ENCODE peak calls at places on chromosome 21, in eight cellular contexts. D, Z, E, N, Y, O, C and L are unnamed samples.

GRCh38 chr21:33948096-33948950 is 32.7 kb upstream of the ATP5PO start:
- DNase-seq in D (no peak), Z (peak), E (no peak), N (peak), Y (no peak), O (no peak), C (peak), L (peak)

GRCh38 chr21:45293726-45294401 is 6.2 kb upstream of the POFUT2 start:
- DNase-seq in D (no peak), Z (peak), E (no peak), N (no peak), Y (no peak), O (no peak), C (no peak), L (no peak)

GRCh38 chr21:33047231-33047630 is 21.5 kb downstream of the OLIG2 start:
- DNase-seq in D (peak), Z (no peak), E (no peak), N (no peak), Y (no peak), O (no peak), C (no peak), L (no peak)

GRCh38 chr21:17989780-17990179 is 170.6 kb upstream of the C21orf91 start:
- DNase-seq in D (no peak), Z (no peak), E (no peak), N (no peak), Y (no peak), O (no peak), C (no peak), L (no peak)

GRCh38 chr21:45617021-45617930 is 26.2 kb upstream of the PCBP3 start:
- DNase-seq in D (no peak), Z (no peak), E (no peak), N (no peak), Y (no peak), O (no peak), C (no peak), L (no peak)

GRCh38 chr21:31872452-31873274 is at the start of gene HUNK:
- DNase-seq in D (peak), Z (peak), E (peak), N (peak), Y (no peak), O (no peak), C (peak), L (no peak)

GRCh38 chr21:45471229-45472052 is 66.5 kb downstream of the COL18A1 start:
- DNase-seq in D (peak), Z (peak), E (no peak), N (no peak), Y (peak), O (no peak), C (peak), L (no peak)

GRCh38 chr21:46355161-46356004 is 31.4 kb downstream of the PCNT start:
- DNase-seq in D (no peak), Z (no peak), E (no peak), N (no peak), Y (no peak), O (no peak), C (no peak), L (peak)

GRCh38 chr21:44643911-44644310 is 2.3 kb upstream of the KRTAP10-11 start:
- DNase-seq in D (no peak), Z (no peak), E (no peak), N (no peak), Y (no peak), O (no peak), C (no peak), L (no peak)

GRCh38 chr21:33541105-33541711 is 709 bp downstream of the GART start:
- DNase-seq in D (no peak), Z (no peak), E (no peak), N (no peak), Y (no peak), O (no peak), C (no peak), L (no peak)

GRCh38 chr21:33317226-33317625 is 7.5 kb upstream of the IFNAR1 start:
- DNase-seq in D (no peak), Z (no peak), E (no peak), N (no peak), Y (no peak), O (no peak), C (no peak), L (no peak)

GRCh38 chr21:36209626-36210171 is 53.1 kb downstream of the DOP1B start:
- DNase-seq in D (peak), Z (peak), E (no peak), N (no peak), Y (no peak), O (no peak), C (peak), L (no peak)

GRCh38 chr21:37478821-37479220 is 112.2 kb downstream of the DYRK1A start:
- DNase-seq in D (no peak), Z (no peak), E (no peak), N (no peak), Y (peak), O (no peak), C (no peak), L (no peak)

GRCh38 chr21:45019887-45020537 is 54.4 kb upstream of the ADARB1 start:
- DNase-seq in D (no peak), Z (peak), E (no peak), N (no peak), Y (no peak), O (no peak), C (no peak), L (no peak)

GRCh38 chr21:35924714-35925301 is 135.5 kb downstream of the SETD4 start:
- DNase-seq in D (peak), Z (no peak), E (no peak), N (no peak), Y (peak), O (no peak), C (no peak), L (no peak)

GRCh38 chr21:42122808-42123207 is 51.7 kb downstream of the UMODL1 start:
- DNase-seq in D (no peak), Z (no peak), E (no peak), N (no peak), Y (no peak), O (no peak), C (no peak), L (no peak)

GRCh38 chr21:44671911-44672310 is 5.2 kb upstream of the KRTAP12-2 start:
- DNase-seq in D (no peak), Z (no peak), E (no peak), N (no peak), Y (no peak), O (no peak), C (no peak), L (no peak)

GRCh38 chr21:31255036-31255435 is 89.0 kb downstream of the TIAM1 start:
- DNase-seq in D (no peak), Z (no peak), E (no peak), N (no peak), Y (no peak), O (no peak), C (no peak), L (no peak)

GRCh38 chr21:16082038-16082816 is 352.4 kb downstream of the USP25 start:
- DNase-seq in D (peak), Z (no peak), E (no peak), N (no peak), Y (no peak), O (no peak), C (no peak), L (no peak)

GRCh38 chr21:37665230-37666024 is 250.8 kb downstream of the KCNJ6 start:
- DNase-seq in D (no peak), Z (no peak), E (no peak), N (no peak), Y (no peak), O (no peak), C (no peak), L (no peak)

GRCh38 chr21:35932232-35932911 is 128.0 kb downstream of the SETD4 start:
- DNase-seq in D (peak), Z (peak), E (peak), N (no peak), Y (peak), O (no peak), C (peak), L (no peak)

GRCh38 chr21:45830221-45830640 is 151.3 kb upstream of the COL6A1 start:
- DNase-seq in D (no peak), Z (no peak), E (no peak), N (no peak), Y (no peak), O (no peak), C (no peak), L (no peak)

GRCh38 chr21:45998276-45998701 is 16.7 kb downstream of the COL6A1 start:
- DNase-seq in D (no peak), Z (no peak), E (no peak), N (no peak), Y (no peak), O (no peak), C (no peak), L (no peak)

GRCh38 chr21:27315373-27315772 is 348.5 kb upstream of the ADAMTS5 start:
- DNase-seq in D (no peak), Z (no peak), E (no peak), N (no peak), Y (no peak), O (no peak), C (no peak), L (no peak)

GRCh38 chr21:38683222-38683621 is 122.5 kb upstream of the ETS2 start:
- DNase-seq in D (peak), Z (no peak), E (no peak), N (no peak), Y (no peak), O (no peak), C (no peak), L (no peak)

GRCh38 chr21:45324430-45325205 is 36.9 kb upstream of the POFUT2 start:
- DNase-seq in D (no peak), Z (peak), E (no peak), N (peak), Y (no peak), O (no peak), C (no peak), L (no peak)

GRCh38 chr21:14815001-14815400 is 249.8 kb downstream of the NRIP1 start:
- DNase-seq in D (no peak), Z (no peak), E (no peak), N (no peak), Y (no peak), O (no peak), C (no peak), L (no peak)

GRCh38 chr21:17612023-17612564 is 607 bp downstream of the BTG3 start:
- DNase-seq in D (peak), Z (peak), E (peak), N (no peak), Y (no peak), O (no peak), C (peak), L (peak)

GRCh38 chr21:33844104-33844889 is 71.3 kb downstream of the ATP5PO start:
- DNase-seq in D (peak), Z (peak), E (no peak), N (no peak), Y (no peak), O (no peak), C (peak), L (no peak)

GRCh38 chr21:38322551-38322950 is 65.8 kb downstream of the KCNJ15 start:
- DNase-seq in D (peak), Z (no peak), E (no peak), N (no peak), Y (no peak), O (no peak), C (no peak), L (no peak)

GRCh38 chr21:25139390-25139789 is 467.9 kb downstream of the MRPL39 start:
- DNase-seq in D (no peak), Z (no peak), E (no peak), N (no peak), Y (no peak), O (no peak), C (no peak), L (no peak)

GRCh38 chr21:45074048-45074817 is at the start of gene ADARB1:
- DNase-seq in D (peak), Z (peak), E (no peak), N (peak), Y (no peak), O (no peak), C (peak), L (no peak)

GRCh38 chr21:41431788-41432548 is 5.9 kb downstream of the MX1 start:
- DNase-seq in D (no peak), Z (no peak), E (no peak), N (no peak), Y (no peak), O (no peak), C (no peak), L (no peak)